ENCODE peak calls at places on chromosomes 13 and 19, in five cellular contexts. X, Y, Q, Z and N are unnamed samples.

GRCh38 chr13:32821149-32821688 is 195.0 kb upstream of the KL start:
- DNase-seq in X (no peak), Y (no peak), Q (no peak), Z (no peak), N (no peak)

GRCh38 chr19:33550741-33551140 is 29.1 kb upstream of the PEPD start:
- DNase-seq in X (no peak), Y (no peak), Q (no peak), Z (peak; percentile 34), N (no peak)

GRCh38 chr13:85535306-85535705 is 263.9 kb downstream of the SLITRK6 start:
- DNase-seq in X (no peak), Y (no peak), Q (no peak), Z (no peak), N (no peak)

GRCh38 chr19:45638930-45639729 is at the start of gene EML2:
- DNase-seq in X (peak; percentile 71), Y (peak; percentile 71), Q (no peak), Z (no peak), N (peak; percentile 72)

GRCh38 chr19:16457195-16457953 is 14.4 kb downstream of the EPS15L1 start:
- DNase-seq in X (no peak), Y (peak; percentile 36), Q (peak; percentile 74), Z (peak; percentile 78), N (no peak)

GRCh38 chr13:40456397-40456958 is 210.0 kb downstream of the FOXO1 start:
- DNase-seq in X (no peak), Y (no peak), Q (no peak), Z (no peak), N (no peak)

GRCh38 chr19:32066056-32066455 is 279.4 kb upstream of the ZNF507 start:
- DNase-seq in X (no peak), Y (no peak), Q (no peak), Z (no peak), N (no peak)

GRCh38 chr19:40424637-40425449 is 949 bp downstream of the SERTAD1 start:
- DNase-seq in X (no peak), Y (no peak), Q (no peak), Z (no peak), N (peak; percentile 39)

GRCh38 chr13:109744512-109745051 is 41.8 kb downstream of the IRS2 start:
- DNase-seq in X (no peak), Y (no peak), Q (no peak), Z (peak; percentile 82), N (no peak)

GRCh38 chr13:50780201-50781015 is 63.1 kb downstream of the DLEU7 start:
- DNase-seq in X (no peak), Y (no peak), Q (no peak), Z (no peak), N (no peak)

GRCh38 chr19:44367024-44367423 is 10.5 kb upstream of the ZNF112 start:
- DNase-seq in X (no peak), Y (no peak), Q (no peak), Z (no peak), N (no peak)

DNA sequence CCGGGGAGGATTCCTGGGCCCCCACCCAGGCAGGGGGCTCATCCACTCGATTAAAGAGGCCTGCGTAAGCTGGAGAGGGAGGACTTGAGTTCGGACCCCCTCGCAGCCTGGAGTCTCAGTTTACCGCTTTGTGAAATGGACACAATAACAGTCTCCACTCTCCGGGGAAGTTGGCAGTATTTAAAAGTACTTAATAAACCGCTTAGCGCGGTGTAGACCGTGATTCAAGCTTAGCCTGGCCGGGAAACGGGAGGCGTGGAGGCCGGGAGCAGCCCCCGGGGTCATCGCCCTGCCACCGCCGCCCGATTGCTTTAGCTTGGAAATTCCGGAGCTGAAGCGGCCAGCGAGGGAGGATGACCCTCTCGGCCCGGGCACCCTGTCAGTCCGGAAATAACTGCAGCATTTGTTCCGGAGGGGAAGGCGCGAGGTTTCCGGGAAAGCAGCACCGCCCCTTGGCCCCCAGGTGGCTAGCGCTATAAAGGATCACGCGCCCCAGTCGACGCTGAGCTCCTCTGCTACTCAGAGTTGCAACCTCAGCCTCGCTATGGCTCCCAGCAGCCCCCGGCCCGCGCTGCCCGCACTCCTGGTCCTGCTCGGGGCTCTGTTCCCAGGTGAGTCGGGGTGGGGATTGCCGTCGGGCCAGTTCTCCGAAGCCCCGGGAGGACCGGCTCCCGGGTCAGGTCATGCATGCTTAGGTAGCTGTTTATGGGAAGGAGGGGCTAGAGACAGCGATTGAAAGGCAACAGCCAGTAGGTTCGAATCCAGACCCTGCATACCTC is at the start of gene ICAM1:
- DNase-seq in X (no peak), Y (peak; percentile 72), Q (peak; percentile 96), Z (peak; percentile 93), N (peak; percentile 93)
- TF ChIP-seq EP300 in X (no peak), Y (peak; percentile 39), Q (no peak), Z (no peak), N (peak; percentile 96)

GRCh38 chr19:3275583-3276340 is 51.3 kb downstream of the CELF5 start:
- DNase-seq in X (peak; percentile 84), Y (peak; percentile 84), Q (peak; percentile 86), Z (no peak), N (peak; percentile 86)
- H3K27ac ChIP-seq in X (peak overlapping the region; percentile 92), Y (peak overlapping the region; percentile 4), Q (no peak overlapping the region), Z (no peak overlapping the region), N (no peak overlapping the region)

DNA sequence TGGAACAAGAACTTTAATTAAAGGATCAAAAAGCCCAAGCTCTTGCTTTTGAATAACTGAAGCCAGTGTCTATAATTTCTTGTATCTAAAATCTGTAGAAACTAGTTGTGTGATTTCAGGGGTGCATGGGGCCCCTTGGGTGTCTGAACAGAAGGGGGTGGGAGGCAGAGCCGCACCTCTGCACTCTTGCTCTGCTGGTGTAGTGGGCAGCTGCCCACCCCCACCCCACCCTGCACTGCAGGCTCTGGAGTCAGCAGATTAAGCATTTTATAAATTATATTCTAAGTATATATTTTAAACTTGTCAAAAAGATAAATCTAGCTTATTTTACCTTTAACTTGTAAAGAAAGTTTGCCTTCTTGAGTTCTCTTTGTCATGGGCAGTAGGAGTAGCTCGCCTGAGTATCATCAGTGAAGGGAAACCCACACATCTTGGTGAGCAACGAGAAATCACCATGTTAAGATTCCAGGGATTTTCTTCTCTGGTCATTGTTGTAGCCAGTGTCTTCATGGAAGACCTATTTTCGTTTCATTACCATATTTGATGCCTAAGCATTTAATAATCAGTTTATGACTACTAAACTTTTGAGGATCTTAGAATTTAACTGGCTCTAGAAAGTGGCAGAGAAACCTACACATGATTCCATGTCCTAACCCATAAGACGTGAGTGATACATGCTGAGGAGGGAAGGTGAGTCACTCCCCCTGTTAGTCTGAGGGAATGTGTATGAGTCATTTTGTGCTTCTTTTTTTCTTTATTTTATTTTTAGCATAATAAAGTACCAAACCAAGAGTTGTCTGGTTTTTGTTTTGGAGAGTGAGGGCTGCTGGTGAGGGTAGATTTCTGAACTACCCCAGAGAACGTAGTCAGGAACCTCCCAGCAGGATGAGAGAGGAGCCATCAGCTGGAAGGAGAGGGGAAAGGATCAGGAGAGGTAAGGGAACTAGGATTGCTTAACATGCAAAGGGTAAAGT is 7.7 kb downstream of the UBE2L5 start:
- DNase-seq in X (peak; percentile 60), Y (no peak), Q (no peak), Z (no peak), N (no peak)
- TF ChIP-seq EP300 in X (no peak), Y (no peak), Q (no peak), Z (no peak), N (no peak)

DNA sequence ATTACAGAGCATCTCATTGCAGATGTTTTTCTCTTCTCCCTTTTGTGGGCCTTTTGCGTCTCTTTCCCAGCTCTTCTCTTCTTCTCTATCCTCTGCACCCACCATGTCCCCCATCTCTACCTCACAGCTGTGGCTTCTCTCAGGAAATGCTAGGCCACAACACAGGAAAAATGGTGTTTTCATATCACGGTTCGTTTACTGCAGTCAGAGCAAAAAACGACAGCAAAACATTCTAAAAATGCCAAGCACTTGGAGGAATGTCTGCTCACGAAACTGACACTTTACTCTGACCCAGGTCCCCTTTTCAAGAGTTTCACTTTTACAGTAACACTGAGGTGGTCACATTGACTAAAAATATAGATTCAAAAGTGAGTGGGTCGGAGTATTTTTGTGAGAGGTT is 152.2 kb downstream of the DCT start:
- DNase-seq in X (no peak), Y (no peak), Q (no peak), Z (no peak), N (no peak)
- H3K27ac ChIP-seq in X (peak overlapping the region; percentile 88), Y (peak overlapping the region; percentile 72), Q (no peak overlapping the region), Z (no peak overlapping the region), N (no peak overlapping the region)